ENCODE peak calls at places on chromosomes 16 and 17, in five cellular contexts. One of them, this sample, is unnamed.
A peak's percentile ranks its signal among the peaks of the same experiment; 100 is the strongest.

GRCh38 chr17:49964539-49965521 is 4.2 kb upstream of the DLX4 start:
- DNase-seq in NCI-H2081: no peak
- DNase-seq in lower leg skin: no peak
- DNase-seq in HTR-8/SVneo: no peak
- DNase-seq in stimulated activated CD8-positive, alpha-beta memory T cell treated with anti-CD3 and anti-CD28 coated beads, Interleukin-4, amount 100 ng/mL, for 24 hours: peak; percentile 7
- DNase-seq in this sample: no peak

GRCh38 chr17:78300962-78301820 is 58.7 kb downstream of the SOCS3 start:
- DNase-seq in HTR-8/SVneo: peak; percentile 66
- DNase-seq in lower leg skin: no peak
- DNase-seq in stimulated activated CD8-positive, alpha-beta memory T cell treated with anti-CD3 and anti-CD28 coated beads, Interleukin-4, amount 100 ng/mL, for 24 hours: no peak
- DNase-seq in NCI-H2081: no peak
- DNase-seq in this sample: no peak

GRCh38 chr17:37752482-37752881 is 7.6 kb upstream of the HNF1B start:
- DNase-seq in lower leg skin: no peak
- DNase-seq in NCI-H2081: no peak
- DNase-seq in stimulated activated CD8-positive, alpha-beta memory T cell treated with anti-CD3 and anti-CD28 coated beads, Interleukin-4, amount 100 ng/mL, for 24 hours: no peak
- DNase-seq in HTR-8/SVneo: peak; percentile 84
- DNase-seq in this sample: no peak

GRCh38 chr16:27745348-27745747 is 195.4 kb downstream of the KATNIP start:
- DNase-seq in lower leg skin: no peak
- DNase-seq in stimulated activated CD8-positive, alpha-beta memory T cell treated with anti-CD3 and anti-CD28 coated beads, Interleukin-4, amount 100 ng/mL, for 24 hours: no peak
- DNase-seq in HTR-8/SVneo: no peak
- DNase-seq in NCI-H2081: no peak
- DNase-seq in this sample: no peak

GRCh38 chr17:73952498-73953205 is 250.8 kb upstream of the RPL38 start:
- DNase-seq in HTR-8/SVneo: no peak
- DNase-seq in lower leg skin: peak; percentile 85
- DNase-seq in NCI-H2081: no peak
- DNase-seq in stimulated activated CD8-positive, alpha-beta memory T cell treated with anti-CD3 and anti-CD28 coated beads, Interleukin-4, amount 100 ng/mL, for 24 hours: peak; percentile 28
- DNase-seq in this sample: no peak

GRCh38 chr16:80123189-80123588 is 417.6 kb upstream of the DYNLRB2 start:
- DNase-seq in stimulated activated CD8-positive, alpha-beta memory T cell treated with anti-CD3 and anti-CD28 coated beads, Interleukin-4, amount 100 ng/mL, for 24 hours: no peak
- DNase-seq in HTR-8/SVneo: no peak
- DNase-seq in lower leg skin: no peak
- DNase-seq in NCI-H2081: no peak
- DNase-seq in this sample: no peak

GRCh38 chr16:50532576-50532975 is 15.6 kb upstream of the NKD1 start:
- DNase-seq in NCI-H2081: no peak
- DNase-seq in lower leg skin: no peak
- DNase-seq in stimulated activated CD8-positive, alpha-beta memory T cell treated with anti-CD3 and anti-CD28 coated beads, Interleukin-4, amount 100 ng/mL, for 24 hours: no peak
- DNase-seq in HTR-8/SVneo: no peak
- DNase-seq in this sample: no peak

GRCh38 chr16:48623304-48624016 is 13.5 kb upstream of the N4BP1 start:
- DNase-seq in NCI-H2081: peak; percentile 64
- DNase-seq in stimulated activated CD8-positive, alpha-beta memory T cell treated with anti-CD3 and anti-CD28 coated beads, Interleukin-4, amount 100 ng/mL, for 24 hours: peak; percentile 67
- DNase-seq in lower leg skin: peak; percentile 96
- DNase-seq in HTR-8/SVneo: peak; percentile 82
- DNase-seq in this sample: peak; percentile 66

GRCh38 chr17:42251115-42251514 is 25.1 kb downstream of the STAT5B start:
- DNase-seq in lower leg skin: no peak
- DNase-seq in NCI-H2081: no peak
- DNase-seq in HTR-8/SVneo: no peak
- DNase-seq in stimulated activated CD8-positive, alpha-beta memory T cell treated with anti-CD3 and anti-CD28 coated beads, Interleukin-4, amount 100 ng/mL, for 24 hours: no peak
- DNase-seq in this sample: no peak

GRCh38 chr16:81405702-81406113 is 38.9 kb upstream of the CMIP start:
- DNase-seq in lower leg skin: no peak
- DNase-seq in HTR-8/SVneo: peak; percentile 95
- DNase-seq in stimulated activated CD8-positive, alpha-beta memory T cell treated with anti-CD3 and anti-CD28 coated beads, Interleukin-4, amount 100 ng/mL, for 24 hours: no peak
- DNase-seq in NCI-H2081: no peak
- DNase-seq in this sample: no peak

GRCh38 chr16:80671281-80671849 is 130.6 kb downstream of the DYNLRB2 start:
- DNase-seq in stimulated activated CD8-positive, alpha-beta memory T cell treated with anti-CD3 and anti-CD28 coated beads, Interleukin-4, amount 100 ng/mL, for 24 hours: no peak
- DNase-seq in NCI-H2081: no peak
- DNase-seq in lower leg skin: no peak
- DNase-seq in HTR-8/SVneo: no peak
- DNase-seq in this sample: no peak

GRCh38 chr16:54048994-54049929 is 237.3 kb downstream of the IRX3 start:
- DNase-seq in lower leg skin: no peak
- DNase-seq in stimulated activated CD8-positive, alpha-beta memory T cell treated with anti-CD3 and anti-CD28 coated beads, Interleukin-4, amount 100 ng/mL, for 24 hours: no peak
- DNase-seq in NCI-H2081: no peak
- DNase-seq in HTR-8/SVneo: no peak
- DNase-seq in this sample: peak; percentile 69

GRCh38 chr16:30728904-30729672 is 19.1 kb upstream of the PHKG2 start:
- DNase-seq in lower leg skin: no peak
- DNase-seq in NCI-H2081: no peak
- DNase-seq in HTR-8/SVneo: no peak
- DNase-seq in stimulated activated CD8-positive, alpha-beta memory T cell treated with anti-CD3 and anti-CD28 coated beads, Interleukin-4, amount 100 ng/mL, for 24 hours: no peak
- DNase-seq in this sample: no peak

GRCh38 chr16:349211-349610 is 3.3 kb downstream of the AXIN1 start:
- DNase-seq in lower leg skin: no peak
- DNase-seq in NCI-H2081: no peak
- DNase-seq in stimulated activated CD8-positive, alpha-beta memory T cell treated with anti-CD3 and anti-CD28 coated beads, Interleukin-4, amount 100 ng/mL, for 24 hours: no peak
- DNase-seq in HTR-8/SVneo: no peak
- DNase-seq in this sample: no peak

GRCh38 chr16:86508947-86509758 is 1.2 kb upstream of the FOXF1 start:
- DNase-seq in lower leg skin: no peak
- DNase-seq in stimulated activated CD8-positive, alpha-beta memory T cell treated with anti-CD3 and anti-CD28 coated beads, Interleukin-4, amount 100 ng/mL, for 24 hours: no peak
- DNase-seq in NCI-H2081: no peak
- DNase-seq in HTR-8/SVneo: peak; percentile 37
- DNase-seq in this sample: no peak

GRCh38 chr17:17750881-17751280 is 69.6 kb downstream of the RAI1 start:
- DNase-seq in NCI-H2081: no peak
- DNase-seq in lower leg skin: no peak
- DNase-seq in HTR-8/SVneo: no peak
- DNase-seq in stimulated activated CD8-positive, alpha-beta memory T cell treated with anti-CD3 and anti-CD28 coated beads, Interleukin-4, amount 100 ng/mL, for 24 hours: no peak
- DNase-seq in this sample: no peak

GRCh38 chr16:61879306-61879705 is 156.9 kb downstream of the CDH8 start:
- DNase-seq in stimulated activated CD8-positive, alpha-beta memory T cell treated with anti-CD3 and anti-CD28 coated beads, Interleukin-4, amount 100 ng/mL, for 24 hours: no peak
- DNase-seq in NCI-H2081: no peak
- DNase-seq in lower leg skin: no peak
- DNase-seq in HTR-8/SVneo: no peak
- DNase-seq in this sample: no peak

GRCh38 chr16:4257646-4258556 is 14.9 kb downstream of the TFAP4 start:
- DNase-seq in HTR-8/SVneo: no peak
- DNase-seq in lower leg skin: no peak
- DNase-seq in NCI-H2081: no peak
- DNase-seq in stimulated activated CD8-positive, alpha-beta memory T cell treated with anti-CD3 and anti-CD28 coated beads, Interleukin-4, amount 100 ng/mL, for 24 hours: no peak
- DNase-seq in this sample: no peak

GRCh38 chr16:71937868-71938510 is 42.7 kb downstream of the IST1 start:
- DNase-seq in stimulated activated CD8-positive, alpha-beta memory T cell treated with anti-CD3 and anti-CD28 coated beads, Interleukin-4, amount 100 ng/mL, for 24 hours: no peak
- DNase-seq in NCI-H2081: no peak
- DNase-seq in lower leg skin: peak; percentile 21
- DNase-seq in HTR-8/SVneo: no peak
- DNase-seq in this sample: no peak

GRCh38 chr17:3813171-3813570 is 12.2 kb upstream of the ITGAE start:
- DNase-seq in stimulated activated CD8-positive, alpha-beta memory T cell treated with anti-CD3 and anti-CD28 coated beads, Interleukin-4, amount 100 ng/mL, for 24 hours: no peak
- DNase-seq in lower leg skin: peak; percentile 50
- DNase-seq in HTR-8/SVneo: no peak
- DNase-seq in NCI-H2081: no peak
- DNase-seq in this sample: no peak